ENCODE peak calls at places on chromosomes 16 and 17, in nine cellular contexts. W is OCI-LY7, X is mammary epithelial cell, Q is HFFc6, J is bronchial epithelial cell, Z is suprapubic skin, C is heart left ventricle, I is K562, E is AG04449. L is an unnamed sample.

GRCh38 chr17:48259710-48260291 is 152.2 kb downstream of the SNX11 start:
- DNase-seq in C (no peak), W (peak), Z (no peak), X (peak), E (no peak), J (peak), Q (peak), I (peak), L (peak)

GRCh38 chr16:85601730-85602401 is 11.3 kb upstream of the GSE1 start:
- DNase-seq in Z (no peak), I (peak), W (no peak), Q (no peak), J (no peak), E (no peak), X (no peak), C (peak), L (no peak)

GRCh38 chr17:4850236-4850635 is 17.1 kb downstream of the MINK1 start:
- DNase-seq in Q (no peak), C (no peak), W (no peak), X (peak), Z (no peak), J (peak), E (no peak), I (no peak), L (no peak)

GRCh38 chr17:55672585-55673501 is 49.8 kb downstream of the TMEM100 start:
- DNase-seq in E (no peak), W (no peak), J (peak), X (no peak), Q (no peak), I (no peak), C (no peak), Z (peak), L (no peak)

GRCh38 chr16:84673203-84673535 is 24.9 kb downstream of the KLHL36 start:
- DNase-seq in E (no peak), W (no peak), J (peak), Q (no peak), I (no peak), X (peak), C (no peak), Z (no peak), L (no peak)

GRCh38 chr17:68344701-68345136 is 53.4 kb downstream of the ARSG start:
- DNase-seq in Q (no peak), Z (no peak), I (no peak), W (peak), E (no peak), X (no peak), C (no peak), J (no peak), L (no peak)

GRCh38 chr17:8488931-8489330 is 53.2 kb downstream of the NDEL1 start:
- DNase-seq in I (no peak), W (no peak), E (peak), Z (no peak), X (peak), Q (peak), J (peak), C (peak), L (peak)

GRCh38 chr16:88936008-88936912 is 40.7 kb downstream of the CBFA2T3 start:
- DNase-seq in Q (no peak), J (no peak), X (no peak), C (peak), I (no peak), W (peak), Z (no peak), E (no peak), L (no peak)

GRCh38 chr17:57293077-57293476 is 36.8 kb downstream of the MSI2 start:
- DNase-seq in I (no peak), E (no peak), Z (no peak), Q (no peak), J (peak), W (no peak), C (peak), X (peak), L (no peak)

GRCh38 chr17:77366558-77367245 is 225.9 kb downstream of the SEC14L1 start:
- DNase-seq in W (peak), X (no peak), E (no peak), Q (no peak), I (no peak), J (peak), Z (peak), C (no peak), L (no peak)

GRCh38 chr17:50603340-50603739 is 31.3 kb upstream of the ABCC3 start:
- DNase-seq in I (peak), J (no peak), E (no peak), W (peak), Z (no peak), C (no peak), X (no peak), Q (no peak), L (no peak)
- TF ChIP-seq CTCF in I (peak), J (peak), E (peak), W (peak), Z (peak), C (no peak), X (peak), Q (peak), L (peak)

GRCh38 chr17:2366747-2367494 is 29.6 kb downstream of the SGSM2 start:
- DNase-seq in I (peak), W (no peak), J (no peak), Q (no peak), X (no peak), E (no peak), Z (no peak), C (no peak), L (no peak)
- TF ChIP-seq CTCF in I (peak), W (no peak), J (peak), Q (peak), X (no peak), E (peak), Z (no peak), C (no peak), L (no peak)

GRCh38 chr16:1677339-1677738 is 740 bp upstream of the JPT2 start:
- DNase-seq in E (no peak), I (peak), X (no peak), Q (no peak), C (no peak), J (no peak), Z (no peak), W (no peak), L (no peak)

GRCh38 chr16:1677942-1678499 is at the start of gene JPT2:
- DNase-seq in E (peak), X (peak), Z (peak), I (peak), C (peak), W (peak), Q (peak), J (peak), L (peak)

GRCh38 chr16:1676661-1677060 is 1.4 kb upstream of the JPT2 start:
- DNase-seq in Z (no peak), I (no peak), W (no peak), E (no peak), Q (no peak), J (no peak), C (no peak), X (no peak), L (no peak)

GRCh38 chr16:1680361-1680760 is 2.3 kb downstream of the JPT2 start:
- DNase-seq in C (no peak), I (no peak), E (no peak), J (no peak), X (no peak), Q (no peak), W (no peak), Z (no peak), L (no peak)

GRCh38 chr16:1678500-1679098 is 520 bp downstream of the JPT2 start:
- DNase-seq in W (peak), J (peak), Q (peak), Z (no peak), E (no peak), C (peak), X (peak), I (no peak), L (peak)
- TF ChIP-seq CTCF in W (no peak), J (peak), Q (no peak), Z (no peak), E (no peak), C (no peak), X (no peak), I (no peak), L (no peak)

GRCh38 chr16:49431591-49432290 is 58.1 kb downstream of the C16orf78 start:
- DNase-seq in J (no peak), Q (no peak), W (no peak), E (no peak), C (no peak), X (no peak), Z (peak), I (no peak), L (no peak)
- TF ChIP-seq CTCF in J (no peak), Q (no peak), W (no peak), E (no peak), C (no peak), X (no peak), Z (no peak), I (no peak), L (no peak)

DNA sequence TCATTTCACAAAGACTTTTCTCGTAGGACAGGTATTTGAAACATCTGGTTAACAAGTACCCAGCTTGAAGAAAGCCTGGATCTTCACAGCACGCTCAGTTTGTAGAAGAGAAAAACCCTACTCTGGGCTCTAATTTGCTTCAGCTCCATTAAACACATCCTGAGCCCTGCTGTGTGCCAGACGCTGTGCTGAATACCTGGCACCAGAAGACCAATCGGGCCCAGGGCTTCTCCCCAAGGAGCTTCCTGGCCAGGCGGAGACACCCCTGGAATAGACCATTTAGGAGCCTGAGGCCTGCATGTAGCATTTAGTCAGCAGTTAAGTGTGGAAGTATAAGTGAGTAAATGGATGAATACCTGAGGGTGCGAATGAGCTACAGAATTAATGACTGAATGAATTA is 8.9 kb upstream of the ABAT start:
- DNase-seq in W (no peak), Z (no peak), I (no peak), X (no peak), J (no peak), Q (no peak), E (no peak), C (no peak), L (no peak)
- TF ChIP-seq CTCF in W (no peak), Z (no peak), I (no peak), X (no peak), J (no peak), Q (no peak), E (no peak), C (no peak), L (no peak)